ENCODE peak calls at places on chromosomes 11 and 22, in five cellular contexts. J is fibroblast of pulmonary artery, Q is pancreas, W is fibroblast of lung, A is fibroblast of the aortic adventitia. X is an unnamed sample.

GRCh38 chr11:3753110-3753509 is 44.2 kb downstream of the NUP98 start:
- DNase-seq in A (no peak), Q (no peak), J (no peak), W (no peak), X (no peak)

GRCh38 chr11:68398870-68399865 is 61.4 kb upstream of the PPP6R3 start:
- DNase-seq in J (peak; percentile 31), Q (peak; percentile 43), A (peak; percentile 17), W (no peak), X (no peak)

GRCh38 chr22:49100316-49100715 is 727.4 kb downstream of the BRD1 start:
- DNase-seq in J (no peak), A (no peak), Q (no peak), W (no peak), X (no peak)

GRCh38 chr11:126122863-126123262 is 60.2 kb upstream of the CDON start:
- DNase-seq in A (peak; percentile 82), W (no peak), J (no peak), Q (no peak), X (no peak)

GRCh38 chr11:107591446-107592236 is 694 bp downstream of the ELMOD1 start:
- DNase-seq in W (no peak), J (no peak), A (no peak), Q (peak; percentile 64), X (peak; percentile 21)

GRCh38 chr22:37898441-37899181 is 7.5 kb upstream of the MICALL1 start:
- DNase-seq in W (no peak), Q (peak; percentile 89), A (no peak), J (peak; percentile 18), X (no peak)

GRCh38 chr11:105100206-105100605 is 39.4 kb downstream of the CARD18 start:
- DNase-seq in J (no peak), Q (no peak), A (no peak), W (no peak), X (peak; percentile 28)

GRCh38 chr22:37855462-37855861 is 6.2 kb downstream of the EIF3L start:
- DNase-seq in J (no peak), W (no peak), A (no peak), Q (no peak), X (no peak)

GRCh38 chr11:115500547-115501503 is 3.4 kb downstream of the CADM1 start:
- DNase-seq in W (no peak), Q (no peak), A (no peak), J (no peak), X (no peak)

GRCh38 chr11:9001736-9002135 is 2.1 kb downstream of the NRIP3 start:
- DNase-seq in A (peak; percentile 71), J (peak; percentile 75), Q (no peak), W (peak; percentile 68), X (peak; percentile 74)

GRCh38 chr11:95799531-95799930 is 9.2 kb downstream of the CEP57 start:
- DNase-seq in J (no peak), Q (no peak), A (no peak), W (no peak), X (no peak)

GRCh38 chr11:15286465-15286864 is 171.7 kb downstream of the INSC start:
- DNase-seq in Q (no peak), W (no peak), A (no peak), J (no peak), X (no peak)

GRCh38 chr22:49464024-49464423 is 363.6 kb downstream of the BRD1 start:
- DNase-seq in Q (no peak), W (no peak), A (no peak), J (no peak), X (no peak)

GRCh38 chr11:115706735-115707134 is 202.5 kb upstream of the CADM1 start:
- DNase-seq in J (no peak), A (no peak), W (no peak), Q (no peak), X (no peak)

GRCh38 chr11:110908401-110909106 is 196.3 kb upstream of the ARHGAP20 start:
- DNase-seq in Q (no peak), J (peak; percentile 74), W (peak; percentile 73), A (peak; percentile 85), X (peak; percentile 95)

GRCh38 chr22:33593818-33594217 is 326.5 kb downstream of the LARGE1 start:
- DNase-seq in J (no peak), Q (no peak), W (no peak), A (peak; percentile 3), X (no peak)

GRCh38 chr22:27405672-27406388 is 395.7 kb downstream of the MN1 start:
- DNase-seq in W (peak; percentile 37), A (peak; percentile 52), Q (peak; percentile 86), J (peak; percentile 65), X (peak; percentile 60)

GRCh38 chr11:19460718-19461405 is 220.1 kb upstream of the E2F8 start:
- DNase-seq in W (peak; percentile 13), Q (no peak), J (peak; percentile 56), A (peak; percentile 79), X (peak; percentile 34)

GRCh38 chr11:20102393-20102792 is 57.9 kb downstream of the DBX1 start:
- DNase-seq in J (peak; percentile 25), Q (no peak), A (peak; percentile 68), W (no peak), X (no peak)

GRCh38 chr22:22857607-22858558 is 29.7 kb upstream of the IGLL5 start:
- DNase-seq in J (no peak), W (no peak), A (no peak), Q (no peak), X (no peak)

GRCh38 chr22:19892249-19892879 is 37.7 kb upstream of the GNB1L start:
- DNase-seq in Q (peak; percentile 43), J (peak; percentile 69), W (peak; percentile 29), A (no peak), X (peak; percentile 70)

GRCh38 chr11:73795925-73796632 is 8.4 kb downstream of the MRPL48 start:
- DNase-seq in J (no peak), Q (peak; percentile 76), A (no peak), W (no peak), X (no peak)

GRCh38 chr11:62400281-62400680 is 18.6 kb upstream of the SCGB1A1 start:
- DNase-seq in A (no peak), Q (no peak), W (no peak), J (no peak), X (no peak)

GRCh38 chr11:18737642-18738041 is 11.7 kb upstream of the IGSF22 start:
- DNase-seq in J (no peak), W (no peak), A (no peak), Q (no peak), X (no peak)

GRCh38 chr11:40125054-40125453 is 1334.4 kb downstream of the LRRC4C start:
- DNase-seq in W (no peak), J (no peak), Q (no peak), A (no peak), X (no peak)

GRCh38 chr22:24954114-24954463 is 1.6 kb downstream of the KIAA1671 start:
- DNase-seq in W (no peak), A (peak; percentile 19), J (no peak), Q (no peak), X (no peak)

GRCh38 chr11:61019037-61019817 is 47.7 kb downstream of the CD6 start:
- DNase-seq in A (no peak), Q (no peak), J (no peak), W (no peak), X (no peak)

GRCh38 chr11:23023319-23023718 is 163.0 kb upstream of the CCDC179 start:
- DNase-seq in J (no peak), W (no peak), A (no peak), Q (no peak), X (no peak)

GRCh38 chr11:22163394-22163797 is 29.5 kb upstream of the ANO5 start:
- DNase-seq in Q (no peak), W (no peak), J (no peak), A (no peak), X (no peak)

GRCh38 chr11:72411623-72412532 is 22.5 kb downstream of the CLPB start:
- DNase-seq in W (no peak), A (no peak), Q (no peak), J (no peak), X (no peak)

DNA sequence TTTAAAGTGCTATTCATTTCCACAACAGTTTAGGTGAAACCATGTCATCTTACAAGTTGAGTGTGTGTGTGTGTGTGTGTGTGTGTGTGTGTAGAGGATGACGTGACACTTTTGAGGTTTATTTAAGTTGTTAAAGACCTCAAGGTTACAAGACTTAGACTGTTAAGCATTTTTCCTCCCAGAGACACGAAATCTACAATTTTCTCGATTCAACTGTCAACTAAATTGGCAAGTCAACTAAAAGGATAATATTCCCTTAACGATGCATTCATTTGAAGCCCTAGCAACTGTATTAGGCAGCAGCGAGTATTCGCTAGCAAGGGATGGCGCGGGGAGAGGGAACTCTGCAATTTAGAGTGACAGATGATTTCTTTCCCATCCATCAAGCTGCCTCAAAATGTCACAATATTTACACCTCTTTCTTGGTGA is 17.6 kb upstream of the BDNF start:
- DNase-seq in Q (no peak), J (peak; percentile 19), A (peak; percentile 43), W (peak; percentile 43), X (peak; percentile 41)
- H3K4me3 ChIP-seq in Q (peak overlapping the region; percentile 51), J (peak overlapping the region; percentile 71), A (peak overlapping the region; percentile 73), W (peak overlapping the region; percentile 12), X (peak overlapping the region; percentile 69)

GRCh38 chr22:29154364-29155048 is 51.2 kb upstream of the EMID1 start:
- DNase-seq in J (peak; percentile 64), Q (peak; percentile 88), W (peak; percentile 64), A (peak; percentile 60), X (peak; percentile 70)

GRCh38 chr22:29157759-29158535 is 47.7 kb upstream of the EMID1 start:
- DNase-seq in J (no peak), A (no peak), Q (no peak), W (no peak), X (no peak)

GRCh38 chr22:29155966-29156365 is 49.7 kb upstream of the EMID1 start:
- DNase-seq in J (no peak), Q (no peak), W (no peak), A (no peak), X (no peak)

GRCh38 chr22:29158546-29158945 is 47.1 kb upstream of the EMID1 start:
- DNase-seq in J (no peak), Q (no peak), W (no peak), A (no peak), X (no peak)

GRCh38 chr22:29156507-29156906 is 49.2 kb upstream of the EMID1 start:
- DNase-seq in A (no peak), Q (no peak), J (peak; percentile 6), W (no peak), X (peak; percentile 55)
- TF ChIP-seq CTCF in A (no peak), Q (no peak), J (peak; percentile 26), W (peak; percentile 11), X (peak; percentile 62)

GRCh38 chr11:101126551-101127347 is 2.9 kb downstream of the PGR start:
- DNase-seq in J (peak; percentile 25), Q (peak; percentile 30), W (peak; percentile 45), A (peak; percentile 4), X (peak; percentile 26)
- H3K4me3 ChIP-seq in J (peak overlapping the region; percentile 49), Q (peak overlapping the region; percentile 48), W (peak overlapping the region; percentile 63), A (peak overlapping the region; percentile 54), X (peak overlapping the region; percentile 50)

GRCh38 chr11:124556828-124557227 is 13.0 kb upstream of the OR8A1 start:
- DNase-seq in A (no peak), J (no peak), Q (no peak), W (no peak), X (no peak)

GRCh38 chr11:124551987-124552386 is 8.5 kb upstream of the OR8B12 start:
- DNase-seq in J (no peak), A (peak; percentile 1), Q (no peak), W (peak; percentile 6), X (no peak)

GRCh38 chr11:124551189-124551588 is 7.7 kb upstream of the OR8B12 start:
- DNase-seq in A (no peak), J (no peak), W (no peak), Q (no peak), X (no peak)
- TF ChIP-seq CTCF in A (no peak), J (no peak), W (no peak), Q (no peak), X (no peak)

X was measured in choroid plexus epithelial cell.